ENCODE peak calls at places on chromosomes 12 and 14, in nine cellular contexts. U is cerebellar cortex; E is NCI-H1092 treated with DMSO at 0.1 percent for 48 hours; T is stimulated activated CD8-positive, alpha-beta memory T cell treated with anti-CD3 and anti-CD28 coated beads, Interleukin-15, amount 100 ng/mL, for 24 hours; B is choroid plexus epithelial cell; A is left colon; R is SIG-M5; O is cerebellum; Y is SJCRH30. Z is an unnamed sample.

GRCh38 chr12:131230340-131231099 is 276.8 kb downstream of the ADGRD1 start:
- DNase-seq in U (no peak), E (no peak), T (no peak), B (no peak), A (no peak), R (no peak), O (no peak), Y (no peak), Z (no peak)

GRCh38 chr14:22614240-22614799 is 16.2 kb downstream of the ABHD4 start:
- DNase-seq in U (peak), E (no peak), T (no peak), B (peak), A (no peak), R (no peak), O (no peak), Y (peak), Z (no peak)

GRCh38 chr12:69966409-69966808 is 141.4 kb downstream of the MYRFL start:
- DNase-seq in U (no peak), E (no peak), T (no peak), B (peak), A (no peak), R (no peak), O (no peak), Y (peak), Z (no peak)

GRCh38 chr12:2737656-2738241 is 57.0 kb upstream of the FKBP4 start:
- DNase-seq in U (peak), E (no peak), T (no peak), B (no peak), A (no peak), R (no peak), O (no peak), Y (no peak), Z (no peak)

GRCh38 chr14:23061995-23062394 is 4.7 kb upstream of the CDH24 start:
- DNase-seq in U (no peak), E (no peak), T (no peak), B (peak), A (no peak), R (no peak), O (no peak), Y (peak), Z (no peak)

GRCh38 chr12:53054112-53054878 is 4.4 kb downstream of the TNS2 start:
- DNase-seq in U (peak), E (peak), T (peak), B (peak), A (peak), R (no peak), O (peak), Y (no peak), Z (peak)

GRCh38 chr14:69284170-69284569 is 24.2 kb downstream of the GALNT16 start:
- DNase-seq in U (no peak), E (no peak), T (no peak), B (no peak), A (no peak), R (no peak), O (no peak), Y (no peak), Z (no peak)

GRCh38 chr14:101330416-101331140 is 230.7 kb upstream of the DIO3 start:
- DNase-seq in U (no peak), E (no peak), T (no peak), B (no peak), A (no peak), R (no peak), O (no peak), Y (no peak), Z (no peak)

GRCh38 chr14:59704054-59704453 is 127.4 kb upstream of the CCDC175 start:
- DNase-seq in U (no peak), E (no peak), T (no peak), B (no peak), A (no peak), R (no peak), O (no peak), Y (no peak), Z (no peak)

GRCh38 chr12:100539209-100539608 is 34.3 kb upstream of the GAS2L3 start:
- DNase-seq in U (no peak), E (no peak), T (no peak), B (peak), A (no peak), R (no peak), O (no peak), Y (peak), Z (no peak)

GRCh38 chr14:21024668-21025373 is at the start of gene NDRG2:
- DNase-seq in U (peak), E (peak), T (peak), B (peak), A (peak), R (no peak), O (no peak), Y (peak), Z (peak)

GRCh38 chr14:103284574-103285467 is 49.2 kb upstream of the EIF5 start:
- DNase-seq in U (no peak), E (no peak), T (no peak), B (peak), A (no peak), R (no peak), O (no peak), Y (no peak), Z (no peak)

GRCh38 chr12:1830981-1831930 is 10.9 kb downstream of the LRTM2 start:
- DNase-seq in U (no peak), E (no peak), T (no peak), B (peak), A (peak), R (no peak), O (no peak), Y (peak), Z (peak)

GRCh38 chr14:105908006-105908405 is 381.6 kb downstream of the TMEM121 start:
- DNase-seq in U (no peak), E (no peak), T (no peak), B (no peak), A (no peak), R (no peak), O (no peak), Y (no peak), Z (no peak)

GRCh38 chr12:54388214-54389138 is 3.9 kb upstream of the ZNF385A start:
- DNase-seq in U (no peak), E (no peak), T (no peak), B (no peak), A (no peak), R (no peak), O (no peak), Y (no peak), Z (no peak)

GRCh38 chr14:92093320-92093719 is 13.1 kb downstream of the ATXN3 start:
- DNase-seq in U (peak), E (peak), T (no peak), B (peak), A (no peak), R (no peak), O (no peak), Y (no peak), Z (no peak)

GRCh38 chr12:122079038-122079531 is 529 bp downstream of the MLXIP start:
- DNase-seq in U (no peak), E (no peak), T (no peak), B (no peak), A (no peak), R (no peak), O (no peak), Y (peak), Z (no peak)

GRCh38 chr12:110591508-110592051 is 8.5 kb upstream of the PPTC7 start:
- DNase-seq in U (peak), E (no peak), T (no peak), B (no peak), A (no peak), R (no peak), O (no peak), Y (no peak), Z (no peak)

GRCh38 chr14:103536693-103537092 is 7.7 kb downstream of the TRMT61A start:
- DNase-seq in U (no peak), E (no peak), T (no peak), B (no peak), A (no peak), R (no peak), O (no peak), Y (no peak), Z (no peak)

GRCh38 chr14:52377940-52378339 is 63.8 kb downstream of the PTGER2 start:
- DNase-seq in U (no peak), E (no peak), T (no peak), B (no peak), A (no peak), R (no peak), O (no peak), Y (no peak), Z (peak)

GRCh38 chr14:56224179-56224578 is 106.0 kb downstream of the PELI2 start:
- DNase-seq in U (no peak), E (peak), T (no peak), B (peak), A (no peak), R (no peak), O (no peak), Y (no peak), Z (no peak)

GRCh38 chr14:76326918-76327689 is 48.8 kb upstream of the ESRRB start:
- DNase-seq in U (no peak), E (peak), T (no peak), B (no peak), A (no peak), R (no peak), O (no peak), Y (no peak), Z (no peak)

GRCh38 chr14:28731358-28731757 is 35.2 kb upstream of the FOXG1 start:
- DNase-seq in U (no peak), E (no peak), T (no peak), B (no peak), A (no peak), R (no peak), O (no peak), Y (no peak), Z (no peak)

GRCh38 chr12:98699568-98699967 is 54.5 kb downstream of the APAF1 start:
- DNase-seq in U (no peak), E (no peak), T (no peak), B (peak), A (no peak), R (no peak), O (no peak), Y (no peak), Z (no peak)

GRCh38 chr12:59936546-59936945 is 340.7 kb downstream of the SLC16A7 start:
- DNase-seq in U (no peak), E (no peak), T (no peak), B (no peak), A (no peak), R (no peak), O (no peak), Y (no peak), Z (no peak)

GRCh38 chr14:56992332-56992820 is 182.1 kb upstream of the OTX2 start:
- DNase-seq in U (no peak), E (no peak), T (no peak), B (no peak), A (no peak), R (no peak), O (no peak), Y (no peak), Z (no peak)

GRCh38 chr12:42213954-42214426 is 24.1 kb downstream of the YAF2 start:
- DNase-seq in U (peak), E (no peak), T (no peak), B (peak), A (no peak), R (no peak), O (no peak), Y (no peak), Z (no peak)

GRCh38 chr12:25771062-25771461 is 187.4 kb upstream of the RASSF8 start:
- DNase-seq in U (no peak), E (no peak), T (no peak), B (peak), A (no peak), R (peak), O (no peak), Y (no peak), Z (no peak)

GRCh38 chr14:33777651-33778050 is 173.2 kb downstream of the EGLN3 start:
- DNase-seq in U (no peak), E (no peak), T (no peak), B (no peak), A (no peak), R (no peak), O (no peak), Y (no peak), Z (no peak)

GRCh38 chr14:103065861-103066260 is 8.5 kb upstream of the CDC42BPB start:
- DNase-seq in U (no peak), E (no peak), T (no peak), B (no peak), A (no peak), R (no peak), O (no peak), Y (no peak), Z (no peak)

GRCh38 chr12:49920241-49920914 is 16.7 kb upstream of the FAIM2 start:
- DNase-seq in U (no peak), E (no peak), T (no peak), B (peak), A (no peak), R (no peak), O (no peak), Y (no peak), Z (no peak)

GRCh38 chr14:74621556-74621955 is 9.5 kb upstream of the LTBP2 start:
- DNase-seq in U (no peak), E (no peak), T (no peak), B (no peak), A (no peak), R (no peak), O (no peak), Y (no peak), Z (no peak)

GRCh38 chr12:27779416-27779815 is 617 bp upstream of the KLHL42 start:
- DNase-seq in U (peak), E (peak), T (no peak), B (peak), A (peak), R (no peak), O (peak), Y (peak), Z (no peak)

GRCh38 chr14:105576525-105577088 is 50.2 kb downstream of the TMEM121 start:
- DNase-seq in U (no peak), E (no peak), T (no peak), B (no peak), A (no peak), R (no peak), O (no peak), Y (no peak), Z (no peak)

GRCh38 chr14:104435147-104436046 is 144.2 kb upstream of the C14orf180 start:
- DNase-seq in U (no peak), E (no peak), T (no peak), B (no peak), A (no peak), R (no peak), O (no peak), Y (no peak), Z (no peak)

GRCh38 chr12:123097521-123098084 is 53.3 kb downstream of the PITPNM2 start:
- DNase-seq in U (peak), E (no peak), T (no peak), B (no peak), A (peak), R (no peak), O (peak), Y (peak), Z (no peak)

Z was measured in H1.